ENCODE peak calls at places on chromosomes 11 and 22, in eight cellular contexts. E, N, A, M, B, R, W and C are unnamed samples.

GRCh38 chr22:38218661-38219331 is 17.0 kb downstream of the MAFF start:
- DNase-seq in E (peak), N (no peak), A (peak), M (peak), B (no peak), R (peak), W (peak), C (peak)

GRCh38 chr11:7892751-7893356 is 38.2 kb downstream of the OR10A6 start:
- DNase-seq in E (no peak), N (peak), A (peak), M (no peak), B (no peak), R (no peak), W (peak), C (no peak)

GRCh38 chr11:36391062-36391461 is 95.0 kb downstream of the PRR5L start:
- DNase-seq in E (no peak), N (peak), A (no peak), M (no peak), B (no peak), R (no peak), W (no peak), C (no peak)

GRCh38 chr11:104325093-104325492 is 161.1 kb upstream of the PDGFD start:
- DNase-seq in E (no peak), N (no peak), A (no peak), M (no peak), B (no peak), R (no peak), W (no peak), C (no peak)

GRCh38 chr11:114259551-114259983 is 36.6 kb upstream of the NNMT start:
- DNase-seq in E (no peak), N (no peak), A (no peak), M (peak), B (no peak), R (no peak), W (no peak), C (no peak)

GRCh38 chr11:61021661-61022212 is 50.3 kb downstream of the CD6 start:
- DNase-seq in E (no peak), N (no peak), A (no peak), M (peak), B (no peak), R (peak), W (no peak), C (no peak)

GRCh38 chr11:122108192-122108799 is 7.7 kb downstream of the BLID start:
- DNase-seq in E (no peak), N (peak), A (peak), M (no peak), B (peak), R (peak), W (peak), C (no peak)

GRCh38 chr22:39456262-39457046 is at the start of gene MGAT3:
- DNase-seq in E (no peak), N (no peak), A (peak), M (no peak), B (no peak), R (no peak), W (no peak), C (no peak)

GRCh38 chr11:10450451-10451398 is 4.3 kb upstream of the AMPD3 start:
- DNase-seq in E (no peak), N (peak), A (peak), M (no peak), B (no peak), R (peak), W (no peak), C (no peak)

GRCh38 chr11:77113382-77114088 is 10.9 kb downstream of the OMP start:
- DNase-seq in E (no peak), N (peak), A (peak), M (no peak), B (peak), R (peak), W (peak), C (no peak)

GRCh38 chr11:114440971-114441810 is 1.9 kb downstream of the REXO2 start:
- DNase-seq in E (no peak), N (peak), A (no peak), M (no peak), B (no peak), R (no peak), W (peak), C (no peak)

GRCh38 chr11:5690736-5691135 is 1.1 kb downstream of the TRIM22 start:
- DNase-seq in E (no peak), N (no peak), A (no peak), M (no peak), B (peak), R (no peak), W (peak), C (no peak)

GRCh38 chr11:3340025-3340424 is 38.9 kb downstream of the ZNF195 start:
- DNase-seq in E (no peak), N (no peak), A (peak), M (no peak), B (no peak), R (no peak), W (peak), C (no peak)

GRCh38 chr11:77197626-77198320 is 69.7 kb downstream of the MYO7A start:
- DNase-seq in E (no peak), N (no peak), A (no peak), M (peak), B (no peak), R (no peak), W (no peak), C (no peak)

GRCh38 chr22:41417622-41418390 is 28.8 kb downstream of the TOB2 start:
- DNase-seq in E (peak), N (no peak), A (peak), M (peak), B (peak), R (peak), W (peak), C (peak)

GRCh38 chr11:7595016-7595869 is 78.1 kb downstream of the CYB5R2 start:
- DNase-seq in E (no peak), N (no peak), A (no peak), M (no peak), B (no peak), R (no peak), W (no peak), C (no peak)

GRCh38 chr11:101043940-101044339 is 85.7 kb downstream of the PGR start:
- DNase-seq in E (no peak), N (no peak), A (no peak), M (no peak), B (no peak), R (no peak), W (no peak), C (no peak)

GRCh38 chr11:104873252-104873651 is 25.0 kb downstream of the CASP12 start:
- DNase-seq in E (no peak), N (no peak), A (no peak), M (no peak), B (no peak), R (no peak), W (no peak), C (no peak)

GRCh38 chr22:30186048-30186447 is 60.5 kb downstream of the LIF start:
- DNase-seq in E (no peak), N (no peak), A (no peak), M (no peak), B (no peak), R (no peak), W (no peak), C (no peak)

GRCh38 chr22:38543822-38544221 is 26.2 kb downstream of the DMC1 start:
- DNase-seq in E (no peak), N (no peak), A (no peak), M (no peak), B (no peak), R (no peak), W (no peak), C (no peak)

GRCh38 chr22:29113329-29113728 is 40.5 kb downstream of the KREMEN1 start:
- DNase-seq in E (no peak), N (no peak), A (no peak), M (no peak), B (no peak), R (no peak), W (no peak), C (no peak)

GRCh38 chr11:61694971-61695706 is 14.9 kb downstream of the DAGLA start:
- DNase-seq in E (peak), N (no peak), A (no peak), M (peak), B (no peak), R (peak), W (no peak), C (peak)

GRCh38 chr11:109604506-109604905 is 182.5 kb downstream of the C11orf87 start:
- DNase-seq in E (no peak), N (no peak), A (no peak), M (no peak), B (no peak), R (no peak), W (no peak), C (no peak)

GRCh38 chr11:64531906-64532312 is 59.1 kb upstream of the SLC22A12 start:
- DNase-seq in E (no peak), N (peak), A (no peak), M (no peak), B (no peak), R (no peak), W (no peak), C (no peak)

GRCh38 chr11:67820079-67820478 is 145.7 kb upstream of the ALDH3B2 start:
- DNase-seq in E (no peak), N (no peak), A (no peak), M (no peak), B (no peak), R (no peak), W (no peak), C (no peak)

GRCh38 chr22:46050451-46050845 is 73.5 kb upstream of the WNT7B start:
- DNase-seq in E (no peak), N (no peak), A (no peak), M (peak), B (no peak), R (no peak), W (no peak), C (no peak)

GRCh38 chr11:35735903-35736302 is 73.3 kb downstream of the TRIM44 start:
- DNase-seq in E (no peak), N (no peak), A (no peak), M (no peak), B (no peak), R (peak), W (peak), C (no peak)

DNA sequence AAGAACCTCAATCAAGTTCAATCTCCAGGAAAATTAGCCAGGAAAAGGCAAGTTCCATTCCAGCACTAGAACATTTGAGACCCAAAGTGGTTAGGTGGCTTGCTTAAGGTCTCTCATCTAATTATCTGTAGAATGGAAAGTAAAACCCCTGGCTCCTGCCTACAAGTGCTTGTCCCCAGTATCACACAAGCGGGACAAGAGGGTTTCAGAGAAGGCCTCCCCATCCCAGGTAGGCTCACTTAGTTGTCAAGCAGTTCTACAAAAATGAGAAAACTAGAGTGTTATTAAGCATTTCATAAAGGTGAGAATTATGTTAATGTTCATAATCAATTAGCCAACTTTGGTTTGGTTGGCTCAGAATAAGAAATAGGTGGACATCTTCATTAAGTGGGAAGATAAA is 5.5 kb downstream of the POU2AF1 start:
- DNase-seq in E (no peak), N (no peak), A (no peak), M (no peak), B (no peak), R (no peak), W (no peak), C (no peak)
- H3K4me3 ChIP-seq in E (no peak), N (no peak), A (no peak), M (no peak), B (no peak), R (no peak), W (no peak), C (no peak)

GRCh38 chr22:36334838-36335603 is 52.7 kb downstream of the MYH9 start:
- DNase-seq in E (no peak), N (peak), A (no peak), M (peak), B (no peak), R (peak), W (no peak), C (peak)
- TF ChIP-seq POLR2A in E (no peak), N (no peak), A (no peak), M (no peak), B (no peak), R (no peak), W (no peak), C (no peak)

GRCh38 chr11:94107363-94107762 is 21.3 kb upstream of the PANX1 start:
- DNase-seq in E (no peak), N (peak), A (no peak), M (no peak), B (no peak), R (no peak), W (no peak), C (no peak)
- TF ChIP-seq CTCF in E (no peak), N (no peak), A (no peak), M (no peak), B (no peak), R (no peak), W (no peak), C (no peak)

GRCh38 chr11:127002669-127003259 is 2.2 kb upstream of the KIRREL3 start:
- DNase-seq in E (no peak), N (no peak), A (no peak), M (no peak), B (no peak), R (no peak), W (no peak), C (no peak)
- H3K4me3 ChIP-seq in E (no peak), N (no peak), A (peak), M (no peak), B (no peak), R (no peak), W (no peak), C (no peak)

GRCh38 chr11:124798991-124799383 is 1.2 kb downstream of the MSANTD2 start:
- DNase-seq in E (no peak), N (no peak), A (peak), M (no peak), B (no peak), R (no peak), W (peak), C (no peak)

GRCh38 chr11:124799384-124800225 is 601 bp downstream of the MSANTD2 start:
- DNase-seq in E (no peak), N (peak), A (peak), M (peak), B (no peak), R (peak), W (peak), C (peak)

GRCh38 chr11:124801636-124802312 is 1.6 kb upstream of the MSANTD2 start:
- DNase-seq in E (no peak), N (no peak), A (no peak), M (no peak), B (no peak), R (no peak), W (no peak), C (no peak)

GRCh38 chr11:124801014-124801413 is 808 bp upstream of the MSANTD2 start:
- DNase-seq in E (no peak), N (peak), A (no peak), M (no peak), B (no peak), R (no peak), W (peak), C (no peak)

DNA sequence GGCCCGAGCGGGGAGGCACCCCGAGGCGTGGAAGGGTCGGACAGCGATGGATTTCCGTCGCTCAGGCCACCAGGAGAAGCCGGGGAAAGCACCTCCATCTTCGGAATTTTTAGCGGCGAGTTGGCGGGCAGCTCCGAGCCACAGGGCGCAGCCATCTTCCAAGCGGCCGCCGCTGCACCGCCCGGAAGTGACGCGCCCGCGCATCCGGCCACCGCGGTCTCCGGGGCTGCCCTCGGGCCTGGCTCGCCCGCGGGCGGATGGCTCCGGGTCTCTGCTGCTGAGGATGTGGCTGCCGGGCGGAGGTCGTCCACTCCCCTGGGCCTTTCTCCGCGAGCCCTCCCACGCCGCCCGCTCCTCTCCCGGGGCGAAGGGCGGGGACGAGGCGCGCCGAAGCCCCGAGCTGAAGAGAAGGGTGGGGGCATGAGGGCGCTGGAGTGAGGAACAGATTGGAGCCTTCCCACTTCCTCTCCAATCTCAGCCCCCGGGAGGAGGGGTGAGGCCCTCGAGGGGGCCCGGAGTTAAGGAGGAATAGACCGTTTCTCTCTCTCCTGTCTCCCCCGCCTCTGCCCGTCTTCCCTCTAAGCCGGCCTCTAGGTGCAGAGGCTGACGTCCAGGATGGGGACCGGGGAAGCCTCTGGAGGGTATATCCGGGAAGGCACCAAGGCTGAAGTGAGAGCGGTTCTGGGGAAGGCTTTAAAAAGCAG is at the start of gene MSANTD2:
- DNase-seq in E (peak), N (peak), A (peak), M (peak), B (peak), R (peak), W (peak), C (peak)
- TF ChIP-seq POLR2A in E (peak), N (peak), A (peak), M (peak), B (no peak), R (peak), W (peak), C (no peak)

GRCh38 chr22:21995660-21996059 is 13.1 kb upstream of the TOP3B start:
- DNase-seq in E (no peak), N (no peak), A (no peak), M (no peak), B (no peak), R (no peak), W (no peak), C (no peak)

GRCh38 chr22:21991774-21992173 is 9.2 kb upstream of the TOP3B start:
- DNase-seq in E (no peak), N (no peak), A (no peak), M (no peak), B (no peak), R (no peak), W (no peak), C (no peak)

GRCh38 chr22:21996175-21996574 is 13.6 kb upstream of the TOP3B start:
- DNase-seq in E (no peak), N (no peak), A (no peak), M (no peak), B (no peak), R (no peak), W (no peak), C (no peak)

GRCh38 chr22:21992593-21993237 is 10.1 kb upstream of the TOP3B start:
- DNase-seq in E (no peak), N (no peak), A (no peak), M (no peak), B (no peak), R (no peak), W (no peak), C (no peak)

GRCh38 chr22:21994881-21995444 is 12.4 kb upstream of the TOP3B start:
- DNase-seq in E (no peak), N (no peak), A (no peak), M (no peak), B (no peak), R (no peak), W (no peak), C (no peak)
- TF ChIP-seq CTCF in E (no peak), N (no peak), A (no peak), M (no peak), B (no peak), R (no peak), W (no peak), C (no peak)